ENCODE peak calls at places on chromosomes 4 and X, in six cellular contexts. F, T, S, P, Z and N are unnamed samples.

GRCh38 chr4:122758033-122758432 is 25.5 kb downstream of the BBS12 start:
- DNase-seq in Z (no peak), P (no peak), T (no peak), F (peak), S (no peak), N (no peak)

GRCh38 chrX:72018277-72019112 is 107.8 kb downstream of the NHSL2 start:
- DNase-seq in T (peak), Z (peak), S (peak), P (no peak), F (peak), N (peak)

GRCh38 chr4:136383126-136383525 is 1149.2 kb downstream of the PCDH18 start:
- DNase-seq in P (no peak), Z (no peak), S (no peak), T (no peak), F (no peak), N (no peak)

GRCh38 chr4:45172636-45173035 is 446.3 kb upstream of the GNPDA2 start:
- DNase-seq in T (no peak), P (no peak), Z (no peak), F (no peak), S (no peak), N (no peak)

GRCh38 chr4:56871357-56871993 is 36.2 kb upstream of the REST start:
- DNase-seq in Z (no peak), F (no peak), T (no peak), P (no peak), S (peak), N (no peak)

GRCh38 chrX:86002076-86002896 is 45.1 kb downstream of the CHM start:
- DNase-seq in T (no peak), P (no peak), F (peak), Z (peak), S (peak), N (no peak)

GRCh38 chr4:26753642-26754041 is 107.0 kb upstream of the STIM2 start:
- DNase-seq in P (no peak), Z (no peak), F (no peak), T (no peak), S (no peak), N (no peak)

GRCh38 chr4:55386073-55386472 is 9.7 kb upstream of the TMEM165 start:
- DNase-seq in T (no peak), P (no peak), S (no peak), F (peak), Z (peak), N (no peak)

GRCh38 chrX:44871114-44871645 is 1.8 kb upstream of the KDM6A start:
- DNase-seq in F (peak), P (no peak), S (no peak), Z (no peak), T (no peak), N (no peak)

GRCh38 chr4:187157380-187157958 is 433.8 kb upstream of the FAT1 start:
- DNase-seq in S (no peak), P (no peak), F (peak), T (no peak), Z (no peak), N (no peak)

GRCh38 chr4:2837904-2838496 is 5.6 kb upstream of the ADD1 start:
- DNase-seq in P (no peak), Z (no peak), T (no peak), F (no peak), S (no peak), N (no peak)

GRCh38 chrX:79107891-79108718 is 36.4 kb upstream of the GPR174 start:
- DNase-seq in F (no peak), P (peak), S (no peak), T (no peak), Z (no peak), N (no peak)

GRCh38 chr4:40564004-40564403 is 65.7 kb downstream of the RBM47 start:
- DNase-seq in T (no peak), F (no peak), S (no peak), Z (no peak), P (no peak), N (no peak)

GRCh38 chr4:57691370-57691769 is 581.2 kb upstream of the IGFBP7 start:
- DNase-seq in P (no peak), T (no peak), F (no peak), S (no peak), Z (no peak), N (no peak)

GRCh38 chr4:113455081-113455480 is 306.5 kb downstream of the CAMK2D start:
- DNase-seq in T (no peak), F (no peak), S (no peak), Z (no peak), P (no peak), N (no peak)

GRCh38 chr4:55008166-55009056 is 117.0 kb downstream of the KDR start:
- DNase-seq in Z (no peak), F (peak), P (no peak), S (peak), T (peak), N (peak)

GRCh38 chr4:94757192-94758140 is at the start of gene BMPR1B:
- DNase-seq in T (peak), S (peak), F (no peak), Z (no peak), P (no peak), N (no peak)
- TF ChIP-seq POLR2A in T (no peak), S (no peak), F (no peak), Z (no peak), P (no peak), N (no peak)

GRCh38 chrX:15916704-15917084 is 62.1 kb upstream of the AP1S2 start:
- DNase-seq in Z (no peak), F (peak), T (no peak), S (no peak), P (no peak), N (no peak)

GRCh38 chrX:15914486-15914885 is 59.9 kb upstream of the AP1S2 start:
- DNase-seq in T (no peak), P (no peak), S (no peak), Z (no peak), F (no peak), N (no peak)

GRCh38 chrX:15913161-15913560 is 58.5 kb upstream of the AP1S2 start:
- DNase-seq in F (no peak), Z (no peak), T (no peak), S (no peak), P (no peak), N (no peak)

GRCh38 chrX:15918003-15918402 is 63.4 kb upstream of the AP1S2 start:
- DNase-seq in F (no peak), Z (no peak), S (no peak), P (no peak), T (no peak), N (no peak)

GRCh38 chrX:15915959-15916703 is 61.5 kb upstream of the AP1S2 start:
- DNase-seq in T (no peak), P (no peak), S (no peak), F (peak), Z (no peak), N (no peak)
- TF ChIP-seq TAF1 in T (no peak), P (no peak), S (no peak), F (no peak), Z (no peak), N (no peak)

GRCh38 chrX:52363247-52363883 is 5.5 kb upstream of the XAGE2 start:
- DNase-seq in T (no peak), Z (no peak), P (no peak), S (no peak), F (peak), N (no peak)

GRCh38 chrX:52355108-52355507 is 13.7 kb upstream of the XAGE2 start:
- DNase-seq in Z (no peak), P (no peak), S (no peak), T (no peak), F (no peak), N (no peak)

GRCh38 chrX:52353838-52354237 is 15.0 kb upstream of the XAGE2 start:
- DNase-seq in Z (no peak), S (no peak), T (no peak), F (no peak), P (no peak), N (no peak)

GRCh38 chrX:52359614-52360232 is 9.1 kb upstream of the XAGE2 start:
- DNase-seq in S (no peak), P (no peak), F (peak), T (no peak), Z (no peak), N (no peak)
- TF ChIP-seq POLR2A in S (no peak), P (no peak), F (no peak), T (no peak), Z (no peak), N (no peak)

GRCh38 chr4:84499065-84499982 is at the start of gene NKX6-1:
- DNase-seq in F (no peak), Z (no peak), S (peak), T (no peak), P (no peak), N (no peak)
- TF ChIP-seq TAF1 in F (no peak), Z (no peak), S (no peak), T (no peak), P (no peak), N (no peak)

DNA sequence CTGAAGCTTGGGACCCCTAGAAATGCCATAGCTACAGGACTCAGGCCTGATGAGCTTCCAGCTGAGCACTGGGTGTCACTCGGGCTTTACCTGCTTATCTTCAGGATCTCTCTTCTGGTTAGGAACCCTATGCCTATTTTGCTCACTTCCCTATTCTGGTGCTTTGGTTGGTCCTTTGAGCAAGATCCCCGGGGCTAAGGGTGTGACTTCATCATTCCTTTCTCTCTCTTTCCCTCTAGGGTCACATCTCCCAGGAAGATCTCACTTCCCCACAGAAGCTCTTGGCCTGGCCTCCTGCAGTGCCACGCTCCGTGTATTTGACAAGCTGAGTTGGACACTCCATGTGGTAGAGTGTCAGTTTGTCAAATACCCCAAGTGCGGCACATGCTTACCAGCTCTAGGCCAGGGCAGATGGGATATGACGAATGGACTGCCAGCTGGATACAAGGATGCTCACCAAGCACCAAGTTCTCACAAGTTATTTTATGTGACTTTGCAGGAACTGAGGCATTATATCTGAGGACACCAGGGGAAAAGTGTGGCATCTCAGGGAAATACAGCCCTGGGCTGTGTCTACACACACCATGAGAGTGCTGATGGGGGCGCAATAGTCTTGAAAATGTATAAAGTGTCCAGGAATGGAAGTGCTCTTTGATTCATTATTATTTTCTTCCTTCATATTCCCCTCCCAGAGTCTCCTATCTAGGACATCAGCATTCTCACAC is 21.1 kb downstream of the VSIG4 start:
- DNase-seq in S (no peak), F (peak), Z (no peak), P (no peak), T (no peak), N (no peak)
- TF ChIP-seq POLR2A in S (no peak), F (peak), Z (no peak), P (no peak), T (no peak), N (no peak)

GRCh38 chr4:30068234-30068633 is 651.9 kb upstream of the PCDH7 start:
- DNase-seq in F (no peak), T (no peak), Z (no peak), P (no peak), S (no peak), N (no peak)

DNA sequence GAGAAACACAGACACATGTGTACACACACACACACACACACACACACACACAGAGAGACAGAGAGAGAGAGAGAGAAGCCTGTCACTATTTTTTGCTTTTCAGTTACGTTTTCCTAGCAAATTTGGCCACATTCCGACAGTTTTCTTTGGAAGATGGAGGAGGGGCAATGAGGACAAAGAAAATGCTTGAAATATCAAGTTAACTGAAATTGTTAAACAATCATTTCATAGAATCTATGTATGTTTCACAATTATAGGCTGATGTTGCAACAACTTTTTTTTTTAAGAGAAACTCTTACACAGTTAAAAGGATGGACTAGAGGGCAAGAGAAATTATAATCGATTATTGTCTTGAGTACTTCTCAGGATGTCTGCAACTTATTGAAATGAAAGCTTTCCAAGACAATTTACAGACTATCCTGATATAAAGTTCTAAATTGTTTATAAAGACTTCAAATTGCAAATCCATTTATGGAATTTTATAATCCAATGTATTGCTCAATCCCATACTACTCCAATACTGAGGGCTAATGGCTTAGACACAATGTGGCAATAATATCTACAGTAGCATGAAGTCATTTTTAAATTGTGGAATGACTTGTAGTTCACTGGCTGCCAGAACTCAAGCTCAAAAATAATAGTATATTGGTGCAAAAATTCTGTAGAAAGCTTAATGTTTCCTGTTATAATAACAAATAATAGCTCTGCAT is 647.0 kb upstream of the PCDH7 start:
- DNase-seq in Z (no peak), T (no peak), P (no peak), F (no peak), S (no peak), N (no peak)
- TF ChIP-seq TAF1 in Z (no peak), T (no peak), P (no peak), F (no peak), S (no peak), N (no peak)

GRCh38 chrX:54439967-54440871 is at the start of gene TSR2:
- DNase-seq in S (peak), P (peak), Z (peak), F (peak), T (peak), N (peak)
- TF ChIP-seq POLR2A in S (peak), P (peak), Z (peak), F (peak), T (peak), N (peak)

GRCh38 chrX:38327775-38328081 is 419 bp upstream of the RPGR start:
- DNase-seq in T (no peak), S (no peak), P (no peak), F (no peak), Z (no peak), N (no peak)
- TF ChIP-seq TAF1 in T (no peak), S (no peak), P (no peak), F (no peak), Z (no peak), N (no peak)

DNA sequence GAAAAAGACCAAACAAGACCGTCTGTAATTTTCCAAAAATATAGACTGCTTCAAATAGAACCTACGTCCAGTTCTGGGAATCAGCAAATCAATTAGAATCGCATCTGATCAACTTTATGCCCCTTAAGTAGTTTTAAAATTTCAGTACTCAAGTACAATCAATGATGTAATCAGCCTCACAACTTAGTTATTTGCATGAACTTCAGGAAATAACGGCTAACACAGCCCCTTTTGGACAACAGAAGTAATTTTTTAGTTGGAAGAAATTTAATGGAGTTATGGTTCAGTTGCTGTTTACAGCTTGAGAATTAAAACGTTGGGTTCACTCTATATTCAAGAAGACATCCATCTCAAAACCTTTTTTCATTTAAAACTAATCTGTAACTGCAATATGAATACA is 1.1 kb downstream of the TAPT1 start:
- DNase-seq in F (no peak), Z (no peak), T (no peak), S (no peak), P (no peak), N (no peak)
- TF ChIP-seq POLR2A in F (no peak), Z (no peak), T (no peak), S (no peak), P (no peak), N (no peak)

GRCh38 chr4:85967872-85968271 is 392.0 kb downstream of the MAPK10 start:
- DNase-seq in P (no peak), T (no peak), S (no peak), F (no peak), Z (no peak), N (no peak)

GRCh38 chr4:85970535-85970934 is 389.3 kb downstream of the MAPK10 start:
- DNase-seq in F (no peak), Z (no peak), T (no peak), P (no peak), S (no peak), N (no peak)

GRCh38 chr4:85966308-85966882 is 393.5 kb downstream of the MAPK10 start:
- DNase-seq in T (no peak), F (no peak), S (no peak), P (no peak), Z (no peak), N (no peak)

GRCh38 chr4:85965529-85965928 is 394.3 kb downstream of the MAPK10 start:
- DNase-seq in T (no peak), F (no peak), S (no peak), Z (no peak), P (no peak), N (no peak)

GRCh38 chr4:85968945-85969830 is 390.7 kb downstream of the MAPK10 start:
- DNase-seq in F (peak), T (no peak), P (no peak), Z (peak), S (no peak), N (no peak)
- TF ChIP-seq TAF1 in F (no peak), T (no peak), P (no peak), Z (no peak), S (no peak), N (no peak)